ENCODE peak calls at places on chromosome X, in four cellular contexts. M is NCI-H2081, H is fibroblast of pulmonary artery, W is tibial nerve. D is an unnamed sample.

GRCh38 chrX:96906741-96907140 is 23.0 kb downstream of the RPA4 start:
- DNase-seq in H (peak), M (no peak), W (no peak), D (no peak)

GRCh38 chrX:103791233-103791632 is 14.6 kb downstream of the PLP1 start:
- DNase-seq in H (no peak), M (no peak), W (no peak), D (no peak)

GRCh38 chrX:132843387-132843786 is 115.0 kb downstream of the HS6ST2 start:
- DNase-seq in W (no peak), H (no peak), M (no peak), D (no peak)

GRCh38 chrX:100643943-100644587 is at the start of gene SRPX2:
- DNase-seq in W (peak), M (no peak), H (peak), D (peak)

GRCh38 chrX:68196939-68197791 is 236.1 kb downstream of the OPHN1 start:
- DNase-seq in W (peak), M (peak), H (peak), D (peak)

GRCh38 chrX:48696301-48697181 is at the start of gene SUV39H1:
- DNase-seq in H (peak), W (peak), M (peak), D (peak)

GRCh38 chrX:131854586-131854985 is 168.5 kb upstream of the STK26 start:
- DNase-seq in H (peak), W (no peak), M (no peak), D (no peak)

GRCh38 chrX:122434942-122435341 is 749.1 kb upstream of the GRIA3 start:
- DNase-seq in M (no peak), W (no peak), H (no peak), D (no peak)

GRCh38 chrX:123077671-123078070 is 106.4 kb upstream of the GRIA3 start:
- DNase-seq in H (no peak), W (no peak), M (no peak), D (no peak)

GRCh38 chrX:2888309-2888708 is 40.8 kb downstream of the ARSD start:
- DNase-seq in H (no peak), M (no peak), W (no peak), D (no peak)

D was measured in ELF-1.